ENCODE peak calls at places on chromosome 15, in five cellular contexts. K is NAMALWA, L is T-helper 2 cell, Q is T-helper 17 cell, S is NCI-H345. M is an unnamed sample.

GRCh38 chr15:79450648-79451047 is 18.5 kb downstream of the MINAR1 start:
- DNase-seq in K (no peak), L (no peak), Q (no peak), S (no peak), M (no peak)

GRCh38 chr15:57866149-57866736 is 159.7 kb downstream of the POLR2M start:
- DNase-seq in K (peak; percentile 83), L (peak; percentile 22), Q (peak; percentile 32), S (peak; percentile 54), M (peak; percentile 61)

GRCh38 chr15:92954578-92954977 is 54.5 kb downstream of the CHD2 start:
- DNase-seq in K (peak; percentile 58), L (no peak), Q (no peak), S (no peak), M (peak; percentile 19)

GRCh38 chr15:71792521-71792920 is 17.8 kb upstream of the NR2E3 start:
- DNase-seq in K (no peak), L (no peak), Q (no peak), S (no peak), M (no peak)

GRCh38 chr15:43256341-43256740 is 10.4 kb downstream of the TGM5 start:
- DNase-seq in K (no peak), L (no peak), Q (no peak), S (no peak), M (no peak)

GRCh38 chr15:100918690-100919480 is at the start of gene LRRK1:
- DNase-seq in K (peak; percentile 75), L (no peak), Q (no peak), S (peak; percentile 13), M (peak; percentile 66)

GRCh38 chr15:81347910-81348309 is 24.0 kb upstream of the STARD5 start:
- DNase-seq in K (no peak), L (no peak), Q (no peak), S (no peak), M (no peak)

GRCh38 chr15:78003539-78004008 is 73.9 kb downstream of the TBC1D2B start:
- DNase-seq in K (no peak), L (no peak), Q (no peak), S (peak; percentile 89), M (no peak)

GRCh38 chr15:87287156-87287555 is 969.4 kb downstream of the NTRK3 start:
- DNase-seq in K (no peak), L (no peak), Q (no peak), S (no peak), M (no peak)

GRCh38 chr15:47331796-47332480 is 385.4 kb upstream of the SEMA6D start:
- DNase-seq in K (no peak), L (no peak), Q (no peak), S (peak; percentile 61), M (no peak)

GRCh38 chr15:40100133-40100946 is 8.3 kb downstream of the BMF start:
- DNase-seq in K (no peak), L (no peak), Q (no peak), S (no peak), M (peak; percentile 30)

GRCh38 chr15:80779658-80780415 is 667 bp downstream of the CEMIP start:
- DNase-seq in K (no peak), L (no peak), Q (no peak), S (peak; percentile 44), M (no peak)

GRCh38 chr15:75758071-75758872 is 45.6 kb upstream of the CSPG4 start:
- DNase-seq in K (peak; percentile 77), L (peak; percentile 48), Q (peak; percentile 32), S (peak; percentile 85), M (peak; percentile 88)

GRCh38 chr15:82952156-82953081 is at the start of gene HOMER2:
- DNase-seq in K (no peak), L (no peak), Q (no peak), S (peak; percentile 47), M (no peak)

GRCh38 chr15:55240125-55240760 is 43.5 kb upstream of the RSL24D1 start:
- DNase-seq in K (no peak), L (no peak), Q (no peak), S (no peak), M (no peak)

GRCh38 chr15:87752250-87752951 is 504.1 kb downstream of the NTRK3 start:
- DNase-seq in K (no peak), L (no peak), Q (no peak), S (peak; percentile 31), M (no peak)

GRCh38 chr15:63331456-63331855 is 50.2 kb downstream of the CA12 start:
- DNase-seq in K (no peak), L (no peak), Q (no peak), S (no peak), M (no peak)

GRCh38 chr15:90871097-90871715 is 2.8 kb downstream of the FURIN start:
- DNase-seq in K (peak; percentile 35), L (no peak), Q (no peak), S (no peak), M (peak; percentile 36)

GRCh38 chr15:39041979-39042485 is 477.4 kb upstream of the RASGRP1 start:
- DNase-seq in K (no peak), L (no peak), Q (no peak), S (no peak), M (no peak)

GRCh38 chr15:23416349-23417276 is 30.4 kb downstream of the GOLGA6L2 start:
- DNase-seq in K (peak; percentile 22), L (no peak), Q (no peak), S (no peak), M (peak; percentile 50)

GRCh38 chr15:73944161-73945099 is 18.2 kb downstream of the LOXL1 start:
- DNase-seq in K (no peak), L (no peak), Q (no peak), S (no peak), M (no peak)

GRCh38 chr15:99455796-99456160 is 110.0 kb upstream of the MEF2A start:
- DNase-seq in K (no peak), L (no peak), Q (no peak), S (no peak), M (no peak)

GRCh38 chr15:75637245-75638009 is 2.6 kb downstream of the IMP3 start:
- DNase-seq in K (no peak), L (no peak), Q (no peak), S (no peak), M (no peak)

GRCh38 chr15:71436854-71437253 is 321.6 kb downstream of the THSD4 start:
- DNase-seq in K (no peak), L (no peak), Q (no peak), S (no peak), M (no peak)

GRCh38 chr15:99244306-99244705 is 5.1 kb downstream of the TTC23 start:
- DNase-seq in K (no peak), L (no peak), Q (no peak), S (no peak), M (no peak)

M was measured in GM12865.